ENCODE peak calls at places on chromosomes 11 and 22, in five cellular contexts. I is colonic mucosa, K is GM23248, T is neural progenitor cell, E is pancreas. Q is an unnamed sample.

GRCh38 chr11:121800704-121801516 is 315.1 kb downstream of the BLID start:
- DNase-seq in I (no peak), K (peak; percentile 24), T (peak; percentile 92), E (no peak), Q (no peak)

GRCh38 chr11:120413480-120413879 is 77.3 kb downstream of the ARHGEF12 start:
- DNase-seq in I (no peak), K (peak; percentile 85), T (no peak), E (no peak), Q (no peak)

GRCh38 chr11:34075178-34075820 is 23.8 kb downstream of the CAPRIN1 start:
- DNase-seq in I (no peak), K (peak; percentile 84), T (no peak), E (no peak), Q (no peak)

GRCh38 chr11:70710192-70710965 is 312.1 kb downstream of the CTTN start:
- DNase-seq in I (no peak), K (no peak), T (no peak), E (no peak), Q (no peak)

GRCh38 chr11:113553905-113554304 is 78.7 kb upstream of the DRD2 start:
- DNase-seq in I (no peak), K (peak; percentile 12), T (peak; percentile 31), E (no peak), Q (no peak)

GRCh38 chr11:2137202-2138071 is 1.8 kb downstream of the IGF2 start:
- DNase-seq in I (peak; percentile 32), K (peak; percentile 52), T (peak; percentile 92), E (no peak), Q (no peak)

GRCh38 chr22:23509571-23510302 is 70.4 kb downstream of the IGLL1 start:
- DNase-seq in I (no peak), K (peak; percentile 20), T (no peak), E (no peak), Q (no peak)

GRCh38 chr11:121681536-121681935 is 228.8 kb upstream of the SORL1-AS1 start:
- DNase-seq in I (no peak), K (no peak), T (no peak), E (no peak), Q (no peak)

GRCh38 chr22:42803454-42803853 is 53.6 kb downstream of the ARFGAP3 start:
- DNase-seq in I (no peak), K (no peak), T (no peak), E (no peak), Q (no peak)

GRCh38 chr11:830295-831131 is 2.2 kb upstream of the CD151 start:
- DNase-seq in I (peak; percentile 90), K (peak; percentile 85), T (peak; percentile 96), E (no peak), Q (no peak)

GRCh38 chr11:119797137-119797611 is 68.2 kb upstream of the NECTIN1 start:
- DNase-seq in I (no peak), K (no peak), T (peak; percentile 90), E (no peak), Q (no peak)

GRCh38 chr11:94769897-94770296 is 1.7 kb downstream of the AMOTL1 start:
- DNase-seq in I (no peak), K (peak; percentile 51), T (no peak), E (peak; percentile 57), Q (no peak)

GRCh38 chr11:96154802-96155520 is 188.0 kb downstream of the MAML2 start:
- DNase-seq in I (no peak), K (peak; percentile 81), T (no peak), E (no peak), Q (no peak)

GRCh38 chr11:11706022-11706421 is 84.2 kb upstream of the GALNT18 start:
- DNase-seq in I (no peak), K (peak; percentile 25), T (no peak), E (no peak), Q (peak; percentile 21)

GRCh38 chr11:120903686-120904085 is 120.2 kb upstream of the TBCEL start:
- DNase-seq in I (no peak), K (no peak), T (no peak), E (no peak), Q (no peak)

GRCh38 chr11:109933126-109933525 is 160.1 kb upstream of the ZC3H12C start:
- DNase-seq in I (no peak), K (peak; percentile 22), T (no peak), E (no peak), Q (no peak)

GRCh38 chr11:121886005-121886739 is 229.8 kb downstream of the BLID start:
- DNase-seq in I (no peak), K (peak; percentile 22), T (no peak), E (no peak), Q (no peak)

GRCh38 chr22:46437990-46438389 is 99.4 kb downstream of the CELSR1 start:
- DNase-seq in I (no peak), K (no peak), T (no peak), E (no peak), Q (no peak)

GRCh38 chr11:60321051-60321450 is 6.0 kb upstream of the MS4A6E start:
- DNase-seq in I (no peak), K (no peak), T (no peak), E (no peak), Q (no peak)
- H3K9me3 ChIP-seq in I (no peaks in the 10 kb centered on the region), K (no peaks in the 10 kb centered on the region), T (peaks cover 7% of the 10 kb centered on the region), E (no peaks in the 10 kb centered on the region), Q (peaks cover 4% of the 10 kb centered on the region)

GRCh38 chr11:54558919-54559318 is 44.9 kb downstream of the OR4C46 start:
- DNase-seq in I (no peak), K (peak; percentile 1), T (no peak), E (no peak), Q (no peak)
- H3K9me3 ChIP-seq in I (no peaks in the 10 kb centered on the region), K (no peaks in the 10 kb centered on the region), T (peaks cover 13% of the 10 kb centered on the region), E (no peaks in the 10 kb centered on the region), Q (peaks cover 2% of the 10 kb centered on the region)

DNA sequence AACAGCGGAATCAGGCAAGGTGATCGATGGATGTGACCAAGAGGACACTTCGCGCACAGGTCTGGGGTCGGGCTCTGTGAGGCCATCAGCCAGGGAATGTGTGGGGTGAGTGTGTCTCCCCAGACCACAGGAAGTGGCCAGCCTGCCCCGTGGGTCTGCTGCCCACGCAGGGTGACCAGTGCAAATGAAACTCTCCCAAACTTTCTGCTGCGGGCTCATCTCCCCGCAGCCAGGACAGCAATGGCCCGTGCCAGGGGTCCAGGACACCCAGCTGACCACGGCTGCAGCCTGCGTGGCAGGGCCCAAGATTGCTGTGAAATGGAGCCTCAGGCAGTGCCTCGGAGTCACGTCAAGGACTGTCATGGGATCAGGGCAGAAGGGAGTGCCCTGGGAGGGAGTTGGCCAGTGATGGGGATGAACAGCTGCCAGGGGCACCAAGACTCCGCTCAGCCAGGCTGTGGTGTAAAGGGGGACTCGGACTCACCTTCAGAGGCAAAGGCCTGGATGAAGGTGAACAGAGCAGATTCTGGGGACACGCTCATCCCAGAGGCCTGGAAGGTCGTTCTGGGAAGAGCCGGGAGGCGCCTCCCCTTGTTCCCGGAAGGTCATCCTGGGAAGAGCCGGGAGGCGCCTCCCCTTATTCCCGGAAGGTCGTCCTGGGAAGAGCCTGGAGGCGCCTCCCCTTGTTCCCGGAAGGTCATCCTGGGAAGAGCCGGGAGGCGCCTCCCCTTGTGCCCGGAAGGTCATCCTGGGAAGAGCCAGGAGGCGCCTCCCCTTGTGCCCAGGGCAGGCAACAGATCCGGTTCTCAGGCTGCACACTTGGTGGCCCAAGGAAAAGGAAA is 252.6 kb downstream of the BRD1 start:
- DNase-seq in I (no peak), K (no peak), T (no peak), E (no peak), Q (no peak)
- H3K9me3 ChIP-seq in I (no peaks in the 10 kb centered on the region), K (no peaks in the 10 kb centered on the region), T (no peaks in the 10 kb centered on the region), E (no peaks in the 10 kb centered on the region), Q (peaks cover 11% of the 10 kb centered on the region)

GRCh38 chr11:114617157-114618124 is 21.9 kb upstream of the NXPE4 start:
- DNase-seq in I (peak; percentile 6), K (no peak), T (no peak), E (no peak), Q (no peak)
- H3K9me3 ChIP-seq in I (no peaks in the 10 kb centered on the region), K (no peaks in the 10 kb centered on the region), T (peaks cover 18% of the 10 kb centered on the region), E (no peaks in the 10 kb centered on the region), Q (no peaks in the 10 kb centered on the region)

GRCh38 chr11:37506516-37506915 is 908.5 kb upstream of the RAG2 start:
- DNase-seq in I (no peak), K (no peak), T (no peak), E (no peak), Q (no peak)

GRCh38 chr11:37509471-37509870 is 911.4 kb upstream of the RAG2 start:
- DNase-seq in I (no peak), K (no peak), T (no peak), E (no peak), Q (no peak)

GRCh38 chr11:37512156-37512780 is 914.2 kb upstream of the RAG2 start:
- DNase-seq in I (no peak), K (peak; percentile 3), T (no peak), E (no peak), Q (no peak)

DNA sequence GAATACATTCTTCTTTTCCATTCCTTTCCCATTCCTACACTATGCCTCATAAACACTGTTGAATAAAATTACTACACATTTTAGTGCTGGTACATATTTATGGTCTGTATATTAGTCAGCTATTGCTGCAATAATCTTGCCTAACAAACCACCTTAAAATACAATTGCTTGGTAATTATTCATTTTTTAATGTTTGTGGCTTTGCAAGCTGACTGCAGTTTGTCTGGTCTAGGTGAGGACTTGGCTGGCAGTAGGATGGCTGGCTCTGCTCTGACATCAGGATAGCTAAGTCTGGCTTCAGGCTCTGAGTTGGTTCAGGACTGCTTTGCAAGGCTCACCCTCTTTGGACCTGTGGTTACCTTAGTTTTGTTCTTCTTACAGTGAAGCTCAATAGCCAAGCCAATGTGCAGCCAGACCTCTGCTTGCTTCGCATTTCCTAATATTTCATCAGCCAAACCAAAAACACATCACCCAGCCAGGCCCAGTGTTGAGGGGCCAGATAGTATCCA is 913.4 kb upstream of the RAG2 start:
- DNase-seq in I (no peak), K (peak; percentile 31), T (no peak), E (no peak), Q (peak; percentile 23)
- H3K9me3 ChIP-seq in I (no peaks in the 10 kb centered on the region), K (no peaks in the 10 kb centered on the region), T (no peaks in the 10 kb centered on the region), E (no peaks in the 10 kb centered on the region), Q (no peaks in the 10 kb centered on the region)

DNA sequence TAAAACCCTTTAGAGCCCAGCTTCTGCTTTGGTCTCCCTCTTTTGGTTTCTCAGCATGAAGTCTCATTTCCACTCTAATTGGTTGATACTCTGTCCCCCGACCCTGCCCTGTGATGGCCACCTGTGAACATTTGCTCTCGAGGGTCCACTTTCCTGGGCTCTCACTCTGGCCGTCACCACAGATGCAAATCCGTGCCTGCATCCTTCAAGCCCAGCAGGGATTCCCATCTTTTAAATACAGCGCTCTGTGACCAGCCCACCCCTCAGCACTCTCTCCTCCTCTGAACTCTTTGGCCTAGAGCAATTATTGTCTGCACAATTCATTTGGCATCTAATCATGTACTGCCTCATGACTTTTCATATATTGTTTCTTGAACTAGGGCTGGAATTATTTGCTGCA is 26.0 kb downstream of the PKNOX2 start:
- DNase-seq in I (no peak), K (no peak), T (peak; percentile 41), E (no peak), Q (no peak)
- H3K9me3 ChIP-seq in I (no peaks in the 10 kb centered on the region), K (no peaks in the 10 kb centered on the region), T (no peaks in the 10 kb centered on the region), E (no peaks in the 10 kb centered on the region), Q (no peaks in the 10 kb centered on the region)

GRCh38 chr11:102473543-102473942 is 21.0 kb upstream of the TMEM123 start:
- DNase-seq in I (peak; percentile 93), K (no peak), T (no peak), E (no peak), Q (no peak)
- H3K9me3 ChIP-seq in I (no peaks in the 10 kb centered on the region), K (no peaks in the 10 kb centered on the region), T (no peaks in the 10 kb centered on the region), E (no peaks in the 10 kb centered on the region), Q (no peaks in the 10 kb centered on the region)

DNA sequence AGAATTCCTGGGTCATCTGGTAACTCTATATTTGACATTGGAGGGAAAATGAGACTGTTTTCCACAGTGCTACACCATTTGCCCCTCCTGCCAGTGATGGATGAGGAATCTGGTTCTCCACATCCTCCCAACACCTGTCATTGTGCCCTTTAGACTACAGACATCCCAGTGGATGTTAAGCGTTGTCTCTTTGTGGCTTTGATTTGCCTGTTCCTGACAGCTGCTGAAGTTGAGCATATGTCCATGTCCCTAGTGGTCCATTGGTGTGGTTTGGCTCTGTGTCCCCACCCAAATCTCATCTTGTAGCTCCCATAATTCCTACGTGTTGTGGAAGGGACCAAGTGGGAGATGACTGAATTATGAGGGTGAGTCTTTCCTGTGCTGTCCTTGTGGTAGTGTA is 88.5 kb downstream of the BRD1 start:
- DNase-seq in I (no peak), K (no peak), T (no peak), E (no peak), Q (no peak)
- H3K9me3 ChIP-seq in I (no peaks in the 10 kb centered on the region), K (no peaks in the 10 kb centered on the region), T (no peaks in the 10 kb centered on the region), E (no peaks in the 10 kb centered on the region), Q (no peaks in the 10 kb centered on the region)